ENCODE peak calls at places on chromosomes 6 and 20, in five cellular contexts. T is NCI-H1694, K is tibial nerve, Y is AG08396, S is T follicular helper cell. P is an unnamed sample.

GRCh38 chr6:139540276-139540675 is 165.8 kb upstream of the CITED2 start:
- DNase-seq in Y (peak), K (peak), T (no peak), S (peak), P (no peak)

GRCh38 chr20:235891-236290 is 8.8 kb downstream of the DEFB129 start:
- DNase-seq in Y (peak), S (no peak), T (no peak), K (no peak), P (peak)

GRCh38 chr6:18387061-18387721 is at the start of gene RNF144B:
- DNase-seq in S (peak), K (peak), Y (peak), T (peak), P (peak)

GRCh38 chr20:4962257-4962855 is 39.0 kb downstream of the SLC23A2 start:
- DNase-seq in Y (no peak), T (no peak), K (no peak), S (peak), P (no peak)

GRCh38 chr6:83824388-83824801 is 28.8 kb upstream of the RIPPLY2 start:
- DNase-seq in T (no peak), K (no peak), Y (no peak), S (no peak), P (no peak)

GRCh38 chr6:78911218-78911617 is 43.9 kb downstream of the IRAK1BP1 start:
- DNase-seq in T (no peak), K (no peak), Y (no peak), S (no peak), P (no peak)

GRCh38 chr6:41644297-41644879 is 6.1 kb downstream of the MDFI start:
- DNase-seq in Y (no peak), K (no peak), T (peak), S (no peak), P (no peak)

GRCh38 chr20:39310363-39311037 is 348.4 kb downstream of the DHX35 start:
- DNase-seq in T (no peak), S (no peak), K (no peak), Y (no peak), P (no peak)

GRCh38 chr20:37871751-37872150 is 31.2 kb upstream of the VSTM2L start:
- DNase-seq in S (no peak), Y (no peak), K (no peak), T (no peak), P (no peak)

GRCh38 chr20:18839507-18840247 is 26.1 kb downstream of the SCP2D1 start:
- DNase-seq in S (no peak), K (no peak), T (no peak), Y (no peak), P (no peak)